ENCODE peak calls at places on chromosome 20, in eight cellular contexts. One of them, this sample, is unnamed. For H3K27me3 and H3K4me1, the result is how much of the 10 kb centered on the place peaks cover.

GRCh38 chr20:3174442-3175263 is 1.3 kb upstream of the LZTS3 start:
- DNase-seq in transverse colon: no peak
- DNase-seq in stomach: no peak
- DNase-seq in upper lobe of left lung: no peak
- DNase-seq in ovary: no peak
- DNase-seq in tibial nerve: no peak
- DNase-seq in GM12878: no peak
- DNase-seq in K562: no peak
- DNase-seq in this sample: no peak

GRCh38 chr20:53883098-53883762 is 187.2 kb downstream of the BCAS1 start:
- DNase-seq in transverse colon: no peak
- DNase-seq in stomach: no peak
- DNase-seq in upper lobe of left lung: no peak
- DNase-seq in ovary: no peak
- DNase-seq in tibial nerve: no peak
- DNase-seq in GM12878: no peak
- DNase-seq in K562: no peak
- DNase-seq in this sample: no peak

GRCh38 chr20:9966966-9967365 is 67.8 kb upstream of the ANKEF1 start:
- DNase-seq in transverse colon: no peak
- DNase-seq in stomach: no peak
- DNase-seq in upper lobe of left lung: no peak
- DNase-seq in ovary: no peak
- DNase-seq in tibial nerve: no peak
- DNase-seq in GM12878: no peak
- DNase-seq in K562: no peak
- DNase-seq in this sample: no peak

GRCh38 chr20:47036091-47036880 is 141.6 kb downstream of the EYA2 start:
- DNase-seq in transverse colon: no peak
- DNase-seq in stomach: no peak
- DNase-seq in upper lobe of left lung: no peak
- DNase-seq in ovary: no peak
- DNase-seq in tibial nerve: no peak
- DNase-seq in GM12878: no peak
- DNase-seq in K562: no peak
- DNase-seq in this sample: no peak

GRCh38 chr20:59120491-59120890 is 43.1 kb upstream of the ZNF831 start:
- DNase-seq in transverse colon: no peak
- DNase-seq in stomach: no peak
- DNase-seq in upper lobe of left lung: no peak
- DNase-seq in ovary: no peak
- DNase-seq in tibial nerve: no peak
- DNase-seq in GM12878: no peak
- DNase-seq in K562: no peak
- DNase-seq in this sample: no peak

GRCh38 chr20:37407573-37408002 is 61.6 kb downstream of the SRC start:
- DNase-seq in transverse colon: no peak
- DNase-seq in stomach: no peak
- DNase-seq in upper lobe of left lung: no peak
- DNase-seq in ovary: peak
- DNase-seq in tibial nerve: no peak
- DNase-seq in GM12878: no peak
- DNase-seq in K562: no peak
- DNase-seq in this sample: peak

GRCh38 chr20:44700306-44700705 is 14.9 kb upstream of the CCN5 start:
- DNase-seq in transverse colon: no peak
- DNase-seq in stomach: no peak
- DNase-seq in upper lobe of left lung: peak
- DNase-seq in ovary: no peak
- DNase-seq in tibial nerve: no peak
- DNase-seq in GM12878: no peak
- DNase-seq in K562: no peak
- DNase-seq in this sample: no peak

GRCh38 chr20:41290804-41291389 is 26.6 kb downstream of the ZHX3 start:
- DNase-seq in transverse colon: no peak
- DNase-seq in stomach: no peak
- DNase-seq in upper lobe of left lung: no peak
- DNase-seq in ovary: no peak
- DNase-seq in tibial nerve: no peak
- DNase-seq in GM12878: no peak
- DNase-seq in K562: no peak
- DNase-seq in this sample: no peak

DNA sequence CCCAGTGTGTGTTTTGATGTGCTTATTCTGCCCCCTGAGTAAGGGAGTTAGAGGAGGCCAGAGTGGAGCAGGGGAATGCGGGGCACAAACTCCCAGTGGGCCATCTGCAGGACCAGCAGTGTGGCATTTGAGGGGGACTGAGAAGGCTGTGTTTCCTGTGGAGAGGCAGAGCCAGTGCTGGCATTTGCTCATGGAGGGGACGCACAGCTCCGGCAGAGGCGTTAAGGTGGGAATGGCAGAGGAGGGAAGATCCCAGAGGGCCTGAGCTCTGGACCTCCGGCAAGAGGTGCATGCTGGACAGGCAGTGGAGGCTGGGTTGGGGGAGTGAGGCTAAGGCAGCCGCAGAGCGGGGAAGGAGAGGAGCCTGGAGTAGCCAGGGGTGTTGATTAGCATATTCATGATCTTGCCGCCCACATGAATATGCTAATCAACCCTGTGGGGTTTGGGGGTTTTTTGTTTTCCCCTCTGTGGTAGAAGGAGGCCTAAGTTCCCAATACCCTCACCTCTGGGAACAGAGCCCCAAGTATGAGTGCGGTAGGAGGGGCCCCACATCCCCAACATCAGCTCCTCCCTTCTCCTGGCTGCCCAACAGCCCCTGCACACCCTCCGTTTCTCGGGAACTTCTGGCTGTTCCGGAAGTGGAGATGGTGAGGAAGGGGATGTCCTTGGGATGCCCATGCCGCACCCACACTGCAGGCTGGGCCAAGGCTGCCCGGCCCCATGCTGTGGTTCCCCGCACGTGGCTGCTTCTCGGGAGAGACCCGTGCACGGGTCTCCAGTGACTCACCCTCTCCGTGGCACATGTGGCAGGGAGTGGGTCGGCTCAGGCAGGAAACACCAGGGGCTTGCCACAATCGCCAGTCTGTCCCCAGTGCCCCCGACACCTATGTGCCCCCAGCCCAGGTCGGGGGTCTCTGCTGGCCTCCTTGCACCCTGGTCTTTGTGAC is 33.8 kb downstream of the DLGAP4 start:
- DNase-seq in transverse colon: no peak
- DNase-seq in stomach: no peak
- DNase-seq in upper lobe of left lung: no peak
- DNase-seq in ovary: no peak
- DNase-seq in tibial nerve: no peak
- DNase-seq in GM12878: no peak
- DNase-seq in K562: no peak
- DNase-seq in this sample: no peak
- TF ChIP-seq EP300 in transverse colon: no peak
- TF ChIP-seq EP300 in stomach: no peak
- TF ChIP-seq EP300 in upper lobe of left lung: no peak
- TF ChIP-seq EP300 in ovary: no peak
- TF ChIP-seq EP300 in tibial nerve: no peak
- TF ChIP-seq EP300 in GM12878: no peak
- TF ChIP-seq EP300 in K562: no peak
- TF ChIP-seq EP300 in this sample: no peak

GRCh38 chr20:57909763-57910331 is 200.0 kb upstream of the PMEPA1 start:
- DNase-seq in transverse colon: no peak
- DNase-seq in stomach: no peak
- DNase-seq in upper lobe of left lung: no peak
- DNase-seq in ovary: no peak
- DNase-seq in tibial nerve: no peak
- DNase-seq in GM12878: no peak
- DNase-seq in K562: no peak
- DNase-seq in this sample: no peak

GRCh38 chr20:57911512-57912226 is 201.9 kb upstream of the PMEPA1 start:
- DNase-seq in transverse colon: no peak
- DNase-seq in stomach: no peak
- DNase-seq in upper lobe of left lung: no peak
- DNase-seq in ovary: no peak
- DNase-seq in tibial nerve: no peak
- DNase-seq in GM12878: no peak
- DNase-seq in K562: no peak
- DNase-seq in this sample: no peak

GRCh38 chr20:57910716-57911115 is 200.9 kb upstream of the PMEPA1 start:
- DNase-seq in transverse colon: no peak
- DNase-seq in stomach: no peak
- DNase-seq in upper lobe of left lung: no peak
- DNase-seq in ovary: no peak
- DNase-seq in tibial nerve: no peak
- DNase-seq in GM12878: no peak
- DNase-seq in K562: no peak
- DNase-seq in this sample: no peak

GRCh38 chr20:57913156-57913930 is 203.5 kb upstream of the PMEPA1 start:
- DNase-seq in transverse colon: no peak
- DNase-seq in stomach: no peak
- DNase-seq in upper lobe of left lung: no peak
- DNase-seq in ovary: no peak
- DNase-seq in tibial nerve: no peak
- DNase-seq in GM12878: no peak
- DNase-seq in K562: no peak
- DNase-seq in this sample: no peak

DNA sequence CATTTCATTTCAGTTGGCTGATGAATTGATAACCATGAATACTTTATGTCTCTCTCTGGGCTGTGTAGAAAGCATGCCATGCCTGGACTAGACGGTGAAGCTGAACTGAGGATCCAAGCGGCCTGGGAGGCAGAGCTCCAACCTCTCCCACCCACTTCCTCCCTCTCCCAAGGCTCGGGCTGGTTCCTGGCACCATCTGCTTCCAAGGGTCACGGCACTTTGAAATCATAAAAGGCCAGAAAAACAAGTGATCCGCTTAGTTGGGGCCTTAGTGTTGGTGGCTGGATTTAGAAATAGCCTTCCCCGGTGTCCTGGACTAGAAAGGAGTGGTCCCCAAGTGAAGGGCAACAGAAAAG is 202.4 kb upstream of the PMEPA1 start:
- DNase-seq in transverse colon: no peak
- DNase-seq in stomach: no peak
- DNase-seq in upper lobe of left lung: no peak
- DNase-seq in ovary: no peak
- DNase-seq in tibial nerve: no peak
- DNase-seq in GM12878: no peak
- DNase-seq in K562: no peak
- DNase-seq in this sample: no peak
- H3K27me3 ChIP-seq in transverse colon: under half
- H3K27me3 ChIP-seq in stomach: under half
- H3K27me3 ChIP-seq in upper lobe of left lung: under half
- H3K27me3 ChIP-seq in ovary: under half
- H3K27me3 ChIP-seq in tibial nerve: under half
- H3K27me3 ChIP-seq in GM12878: under half
- H3K27me3 ChIP-seq in K562: under half
- H3K27me3 ChIP-seq in this sample: under half

GRCh38 chr20:23135449-23136447 is 49.6 kb upstream of the CD93 start:
- DNase-seq in transverse colon: no peak
- DNase-seq in stomach: no peak
- DNase-seq in upper lobe of left lung: peak
- DNase-seq in ovary: no peak
- DNase-seq in tibial nerve: no peak
- DNase-seq in GM12878: no peak
- DNase-seq in K562: no peak
- DNase-seq in this sample: peak

GRCh38 chr20:23138682-23139081 is 52.6 kb upstream of the CD93 start:
- DNase-seq in transverse colon: no peak
- DNase-seq in stomach: no peak
- DNase-seq in upper lobe of left lung: no peak
- DNase-seq in ovary: no peak
- DNase-seq in tibial nerve: no peak
- DNase-seq in GM12878: no peak
- DNase-seq in K562: no peak
- DNase-seq in this sample: peak

GRCh38 chr20:23138226-23138625 is 52.1 kb upstream of the CD93 start:
- DNase-seq in transverse colon: no peak
- DNase-seq in stomach: no peak
- DNase-seq in upper lobe of left lung: no peak
- DNase-seq in ovary: no peak
- DNase-seq in tibial nerve: no peak
- DNase-seq in GM12878: no peak
- DNase-seq in K562: no peak
- DNase-seq in this sample: no peak

GRCh38 chr20:23139524-23139923 is 53.4 kb upstream of the CD93 start:
- DNase-seq in transverse colon: no peak
- DNase-seq in stomach: no peak
- DNase-seq in upper lobe of left lung: no peak
- DNase-seq in ovary: no peak
- DNase-seq in tibial nerve: no peak
- DNase-seq in GM12878: no peak
- DNase-seq in K562: no peak
- DNase-seq in this sample: peak

DNA sequence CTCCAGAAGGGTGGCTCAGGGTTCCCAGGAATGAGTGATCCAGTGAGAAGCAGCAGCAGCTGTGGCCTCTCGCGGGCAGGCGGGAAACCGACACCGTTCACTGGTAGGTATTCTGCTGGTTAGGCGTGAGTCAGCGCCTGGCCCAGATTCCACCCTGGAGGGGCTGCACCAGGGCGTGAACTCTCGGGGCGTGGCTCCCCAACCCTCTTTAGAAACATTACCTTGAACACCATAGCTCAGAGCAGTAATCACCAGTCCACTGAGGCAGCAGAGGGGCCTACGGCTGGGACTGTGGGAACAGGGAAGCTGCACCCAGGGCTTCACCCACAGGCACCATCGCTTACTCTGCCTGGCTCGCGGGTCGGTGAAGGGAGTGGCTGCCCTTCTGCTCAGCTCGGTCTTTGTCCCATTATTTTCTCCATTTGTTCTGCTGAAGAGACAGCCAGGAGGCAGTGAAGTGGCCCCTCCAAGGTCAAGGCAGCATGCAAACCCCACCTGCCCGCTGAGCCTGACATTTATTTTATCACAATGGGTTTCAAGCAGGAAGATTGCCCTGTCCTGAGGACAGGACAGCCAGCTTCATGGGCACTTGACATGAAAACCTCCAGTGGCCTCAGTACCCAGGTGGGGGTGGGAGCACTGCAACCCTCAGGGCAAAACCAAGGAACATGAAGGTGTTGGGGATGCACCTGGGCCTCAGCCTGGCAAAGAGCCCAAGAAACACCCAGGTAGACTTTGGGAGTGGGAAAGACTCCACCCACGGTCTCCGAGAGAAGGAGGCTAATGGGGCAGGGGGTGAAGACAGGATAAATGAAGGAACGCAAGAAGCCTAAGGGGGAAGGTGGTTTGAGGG is 51.0 kb upstream of the CD93 start:
- DNase-seq in transverse colon: no peak
- DNase-seq in stomach: no peak
- DNase-seq in upper lobe of left lung: no peak
- DNase-seq in ovary: no peak
- DNase-seq in tibial nerve: no peak
- DNase-seq in GM12878: no peak
- DNase-seq in K562: peak
- DNase-seq in this sample: peak
- H3K4me1 ChIP-seq in transverse colon: under half
- H3K4me1 ChIP-seq in stomach: under half
- H3K4me1 ChIP-seq in upper lobe of left lung: under half
- H3K4me1 ChIP-seq in ovary: under half
- H3K4me1 ChIP-seq in tibial nerve: under half
- H3K4me1 ChIP-seq in GM12878: under half
- H3K4me1 ChIP-seq in K562: under half
- H3K4me1 ChIP-seq in this sample: under half

DNA sequence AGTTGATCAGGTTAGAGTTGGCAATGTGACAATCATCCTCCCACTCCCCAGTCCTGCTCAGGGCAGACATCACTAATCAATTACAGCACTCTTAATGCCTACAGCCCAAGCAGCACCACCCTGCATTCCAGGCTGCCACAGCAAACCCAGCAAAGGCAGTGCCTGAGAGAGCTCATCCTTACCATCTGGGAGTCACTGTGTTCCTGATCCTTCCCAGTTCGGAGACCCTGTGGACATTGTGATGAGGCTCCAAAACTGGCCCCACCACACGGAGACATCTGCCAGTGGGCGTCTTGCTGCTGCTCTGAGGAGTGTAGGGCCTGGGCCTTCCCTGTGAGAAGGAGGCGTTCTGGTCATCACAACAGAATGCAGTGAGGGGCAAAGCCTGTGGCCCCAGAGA is 216.5 kb upstream of the CST7 start:
- DNase-seq in transverse colon: no peak
- DNase-seq in stomach: no peak
- DNase-seq in upper lobe of left lung: no peak
- DNase-seq in ovary: no peak
- DNase-seq in tibial nerve: no peak
- DNase-seq in GM12878: no peak
- DNase-seq in K562: no peak
- DNase-seq in this sample: no peak
- TF ChIP-seq EP300 in transverse colon: no peak
- TF ChIP-seq EP300 in stomach: no peak
- TF ChIP-seq EP300 in upper lobe of left lung: no peak
- TF ChIP-seq EP300 in ovary: no peak
- TF ChIP-seq EP300 in tibial nerve: no peak
- TF ChIP-seq EP300 in GM12878: no peak
- TF ChIP-seq EP300 in K562: no peak
- TF ChIP-seq EP300 in this sample: no peak

This sample was measured in sigmoid colon.